ENCODE peak calls at places on chromosomes 7 and 10, in ten cellular contexts. O is stimulated activated CD4-positive, alpha-beta T cell treated with anti-CD3 and anti-CD28 coated beads, Interleukin-1b, Interleukin-23, amount 100 ng/mL, for 1 hour; B is ovary; M is EH; A is HCT116; T is T-helper 1 cell; H is NCI-H1417; W is transverse colon; N is HEK293T; Z is NT2/D1. P is an unnamed sample.

GRCh38 chr10:86646532-86646931 is 7.8 kb upstream of the OPN4 start:
- DNase-seq in O (no peak), B (no peak), M (no peak), A (no peak), T (no peak), H (no peak), W (no peak), N (no peak), Z (no peak), P (no peak)

GRCh38 chr7:112986256-112987031 is 100.2 kb downstream of the GPR85 start:
- DNase-seq in O (no peak), B (no peak), M (peak; percentile 87), A (no peak), T (no peak), H (no peak), W (no peak), N (no peak), Z (no peak), P (no peak)

GRCh38 chr10:95236068-95236903 is 42.2 kb downstream of the ACSM6 start:
- DNase-seq in O (no peak), B (no peak), M (peak; percentile 82), A (peak; percentile 68), T (peak; percentile 53), H (no peak), W (no peak), N (no peak), Z (no peak), P (no peak)

GRCh38 chr7:2698581-2699288 is 10.7 kb downstream of the AMZ1 start:
- DNase-seq in O (peak; percentile 30), B (no peak), M (no peak), A (no peak), T (peak; percentile 97), H (peak; percentile 62), W (no peak), N (no peak), Z (no peak), P (no peak)

GRCh38 chr7:34622771-34623250 is 35.2 kb upstream of the NPSR1 start:
- DNase-seq in O (no peak), B (no peak), M (no peak), A (no peak), T (no peak), H (peak; percentile 44), W (no peak), N (no peak), Z (no peak), P (no peak)

GRCh38 chr10:8402469-8403074 is 348.1 kb downstream of the GATA3 start:
- DNase-seq in O (no peak), B (no peak), M (no peak), A (no peak), T (peak; percentile 76), H (no peak), W (no peak), N (no peak), Z (no peak), P (no peak)

GRCh38 chr7:97858221-97858620 is 14.0 kb downstream of the ASNS start:
- DNase-seq in O (no peak), B (no peak), M (no peak), A (no peak), T (no peak), H (no peak), W (no peak), N (no peak), Z (no peak), P (no peak)

GRCh38 chr7:155361363-155361680 is 63.6 kb downstream of the INSIG1 start:
- DNase-seq in O (no peak), B (no peak), M (no peak), A (no peak), T (no peak), H (no peak), W (no peak), N (no peak), Z (no peak), P (no peak)

GRCh38 chr7:5671053-5671452 is 110.4 kb downstream of the RNF216 start:
- DNase-seq in O (no peak), B (no peak), M (no peak), A (no peak), T (no peak), H (no peak), W (no peak), N (no peak), Z (no peak), P (no peak)

GRCh38 chr10:124875596-124875995 is 66.3 kb upstream of the ZRANB1 start:
- DNase-seq in O (no peak), B (no peak), M (peak; percentile 71), A (peak; percentile 87), T (no peak), H (no peak), W (no peak), N (no peak), Z (no peak), P (no peak)

GRCh38 chr10:73414230-73414981 is 548 bp upstream of the ANXA7 start:
- DNase-seq in O (no peak), B (no peak), M (no peak), A (no peak), T (no peak), H (peak; percentile 38), W (peak; percentile 48), N (no peak), Z (no peak), P (no peak)

GRCh38 chr10:90222372-90222771 is 521.0 kb downstream of the KIF20B start:
- DNase-seq in O (no peak), B (no peak), M (peak; percentile 84), A (peak; percentile 45), T (no peak), H (no peak), W (no peak), N (no peak), Z (no peak), P (no peak)

GRCh38 chr10:64502936-64503335 is 981.7 kb downstream of the REEP3 start:
- DNase-seq in O (no peak), B (no peak), M (no peak), A (no peak), T (no peak), H (no peak), W (no peak), N (no peak), Z (no peak), P (no peak)

GRCh38 chr10:109895848-109896247 is 27.5 kb downstream of the XPNPEP1 start:
- DNase-seq in O (no peak), B (no peak), M (no peak), A (no peak), T (no peak), H (no peak), W (no peak), N (no peak), Z (no peak), P (no peak)

GRCh38 chr10:100828744-100829102 is 83.3 kb downstream of the PAX2 start:
- DNase-seq in O (no peak), B (no peak), M (no peak), A (no peak), T (peak; percentile 32), H (peak; percentile 1), W (no peak), N (no peak), Z (no peak), P (no peak)

GRCh38 chr7:105015631-105015965 is 1.6 kb downstream of the KMT2E start:
- DNase-seq in O (no peak), B (no peak), M (peak; percentile 48), A (no peak), T (peak; percentile 29), H (peak; percentile 69), W (peak; percentile 61), N (no peak), Z (no peak), P (no peak)

GRCh38 chr10:10878944-10879343 is 138.7 kb upstream of the CELF2 start:
- DNase-seq in O (no peak), B (no peak), M (no peak), A (no peak), T (no peak), H (no peak), W (no peak), N (no peak), Z (no peak), P (no peak)

GRCh38 chr7:110568388-110568787 is 522.5 kb upstream of the LRRN3 start:
- DNase-seq in O (no peak), B (no peak), M (no peak), A (no peak), T (no peak), H (no peak), W (no peak), N (no peak), Z (no peak), P (no peak)

GRCh38 chr10:35416628-35417625 is 80.6 kb downstream of the CCNY start:
- DNase-seq in O (no peak), B (no peak), M (peak; percentile 16), A (no peak), T (no peak), H (peak; percentile 76), W (no peak), N (no peak), Z (no peak), P (no peak)

GRCh38 chr7:30285531-30286284 is 1.3 kb downstream of the ZNRF2 start:
- DNase-seq in O (no peak), B (peak; percentile 35), M (peak; percentile 62), A (no peak), T (peak; percentile 89), H (peak; percentile 81), W (peak; percentile 52), N (no peak), Z (peak; percentile 18), P (no peak)

GRCh38 chr7:144256112-144256511 is 8.5 kb downstream of the OR2A7 start:
- DNase-seq in O (no peak), B (no peak), M (no peak), A (peak; percentile 65), T (no peak), H (no peak), W (no peak), N (no peak), Z (no peak), P (no peak)

GRCh38 chr10:67763499-67764011 is 67.6 kb upstream of the CTNNA3 start:
- DNase-seq in O (peak; percentile 46), B (peak; percentile 86), M (peak; percentile 53), A (no peak), T (peak; percentile 85), H (peak; percentile 86), W (peak; percentile 75), N (peak; percentile 14), Z (no peak), P (no peak)

GRCh38 chr10:29120216-29120615 is 168.7 kb upstream of the LYZL1 start:
- DNase-seq in O (no peak), B (no peak), M (peak; percentile 77), A (no peak), T (no peak), H (no peak), W (no peak), N (no peak), Z (no peak), P (no peak)

GRCh38 chr7:150900675-150901074 is 48.4 kb downstream of the AOC1 start:
- DNase-seq in O (no peak), B (no peak), M (no peak), A (no peak), T (no peak), H (no peak), W (no peak), N (no peak), Z (no peak), P (no peak)

P was measured in thoracic aorta.